ENCODE peak calls at places on chromosomes 16 and 17, in four cellular contexts. N, X, I and T are unnamed samples.

GRCh38 chr16:50261707-50262235 is 4.6 kb upstream of the ADCY7 start:
- DNase-seq in N (no peak), X (no peak), I (no peak), T (peak)

GRCh38 chr16:86072328-86073102 is 173.6 kb downstream of the IRF8 start:
- DNase-seq in N (peak), X (peak), I (peak), T (peak)

GRCh38 chr16:89723279-89724250 is 2.2 kb downstream of the ZNF276 start:
- DNase-seq in N (peak), X (peak), I (no peak), T (no peak)

GRCh38 chr17:78341559-78342437 is 18.1 kb downstream of the SOCS3 start:
- DNase-seq in N (peak), X (no peak), I (peak), T (peak)

GRCh38 chr17:42541041-42541833 is 5.2 kb downstream of the NAGLU start:
- DNase-seq in N (no peak), X (no peak), I (no peak), T (peak)

GRCh38 chr17:978110-979093 is 1.2 kb downstream of the NXN start:
- DNase-seq in N (peak), X (no peak), I (no peak), T (peak)

GRCh38 chr17:56629450-56630187 is 36.1 kb downstream of the NOG start:
- DNase-seq in N (no peak), X (no peak), I (no peak), T (no peak)

GRCh38 chr17:39740357-39741111 is 2.8 kb downstream of the GRB7 start:
- DNase-seq in N (peak), X (no peak), I (no peak), T (peak)

GRCh38 chr17:6669479-6670212 is 18.1 kb downstream of the C17orf100 start:
- DNase-seq in N (no peak), X (no peak), I (no peak), T (no peak)

GRCh38 chr16:9465150-9465549 is 373.7 kb downstream of the HAPSTR1 start:
- DNase-seq in N (no peak), X (no peak), I (no peak), T (no peak)

GRCh38 chr17:66727634-66728570 is 107.0 kb upstream of the CACNG5 start:
- DNase-seq in N (peak), X (no peak), I (peak), T (peak)

GRCh38 chr17:18963126-18964017 is 11.4 kb downstream of the SLC5A10 start:
- DNase-seq in N (no peak), X (no peak), I (no peak), T (peak)

GRCh38 chr17:6981426-6981825 is 14.4 kb upstream of the ALOX12 start:
- DNase-seq in N (no peak), X (no peak), I (no peak), T (no peak)